ENCODE peak calls at places on chromosome 11, in five cellular contexts. F is mammary epithelial cell, E is brain microvascular endothelial cell, K is epithelial cell of proximal tubule, W is AG09319. Y is an unnamed sample.
A peak's percentile ranks its signal among the peaks of the same experiment; 100 is the strongest.

GRCh38 chr11:3667149-3668035 is 3.8 kb downstream of the CHRNA10 start:
- DNase-seq in F (no peak), E (no peak), K (no peak), W (no peak), Y (no peak)

GRCh38 chr11:72221386-72221785 is 3.2 kb upstream of the INPPL1 start:
- DNase-seq in F (no peak), E (no peak), K (no peak), W (no peak), Y (peak; percentile 76)

GRCh38 chr11:31797227-31798056 is 13.7 kb downstream of the PAX6 start:
- DNase-seq in F (no peak), E (no peak), K (no peak), W (no peak), Y (no peak)

GRCh38 chr11:118295199-118295598 is 9.3 kb upstream of the CD3E start:
- DNase-seq in F (no peak), E (no peak), K (no peak), W (no peak), Y (no peak)

GRCh38 chr11:20050551-20051333 is 109.5 kb downstream of the DBX1 start:
- DNase-seq in F (peak; percentile 91), E (no peak), K (no peak), W (no peak), Y (no peak)

GRCh38 chr11:20621679-20622078 is 22.3 kb downstream of the SLC6A5 start:
- DNase-seq in F (no peak), E (no peak), K (no peak), W (no peak), Y (no peak)

GRCh38 chr11:34192481-34193401 is 87.3 kb downstream of the NAT10 start:
- DNase-seq in F (peak; percentile 98), E (peak; percentile 85), K (no peak), W (peak; percentile 90), Y (no peak)

GRCh38 chr11:134662629-134663360 is 250.8 kb upstream of the B3GAT1 start:
- DNase-seq in F (no peak), E (no peak), K (no peak), W (no peak), Y (no peak)

GRCh38 chr11:43327987-43328386 is 16.2 kb downstream of the API5 start:
- DNase-seq in F (peak; percentile 79), E (peak; percentile 100), K (peak; percentile 32), W (peak; percentile 30), Y (no peak)

GRCh38 chr11:2927851-2928604 is 1.2 kb downstream of the PHLDA2 start:
- DNase-seq in F (peak; percentile 48), E (no peak), K (no peak), W (no peak), Y (no peak)

DNA sequence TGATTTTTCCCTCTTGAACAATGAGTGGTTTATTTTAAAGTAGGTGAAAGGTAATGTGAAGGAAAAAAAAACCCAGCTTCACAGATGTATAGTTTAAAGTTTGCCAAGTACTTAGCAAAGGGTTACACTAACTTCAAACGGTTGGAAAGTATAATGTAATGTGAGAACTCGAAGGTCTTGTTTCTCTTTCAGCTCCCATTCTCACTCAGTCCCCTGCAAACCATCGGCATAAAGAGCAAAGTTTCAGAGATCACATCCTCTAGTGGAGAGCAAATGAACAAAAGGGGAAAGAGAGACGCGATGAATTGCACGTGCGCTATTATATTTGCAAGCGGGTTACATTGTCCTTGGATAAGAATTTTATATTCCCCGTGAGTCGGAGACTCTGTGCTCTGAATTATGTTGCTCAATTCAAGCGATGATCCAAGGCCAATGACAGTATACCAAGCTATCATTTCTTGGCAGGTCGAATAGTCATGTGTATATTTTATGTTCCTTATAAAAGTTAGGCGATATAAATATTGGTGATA is 37.6 kb upstream of the BIRC3 start:
- DNase-seq in F (peak; percentile 41), E (peak; percentile 7), K (no peak), W (peak; percentile 42), Y (no peak)
- TF ChIP-seq CTCF in F (peak; percentile 31), E (peak; percentile 48), K (peak; percentile 28), W (peak; percentile 54), Y (no peak)

GRCh38 chr11:119863811-119864601 is 135.0 kb upstream of the NECTIN1 start:
- DNase-seq in F (no peak), E (no peak), K (no peak), W (no peak), Y (no peak)

GRCh38 chr11:119863236-119863635 is 134.2 kb upstream of the NECTIN1 start:
- DNase-seq in F (no peak), E (no peak), K (no peak), W (no peak), Y (no peak)

GRCh38 chr11:119860561-119861094 is 131.6 kb upstream of the NECTIN1 start:
- DNase-seq in F (peak; percentile 77), E (no peak), K (no peak), W (no peak), Y (no peak)

GRCh38 chr11:119859684-119860083 is 130.7 kb upstream of the NECTIN1 start:
- DNase-seq in F (no peak), E (no peak), K (no peak), W (no peak), Y (no peak)

GRCh38 chr11:119861160-119861559 is 132.2 kb upstream of the NECTIN1 start:
- DNase-seq in F (peak; percentile 55), E (no peak), K (no peak), W (no peak), Y (no peak)
- TF ChIP-seq CTCF in F (peak; percentile 55), E (no peak), K (no peak), W (no peak), Y (no peak)

DNA sequence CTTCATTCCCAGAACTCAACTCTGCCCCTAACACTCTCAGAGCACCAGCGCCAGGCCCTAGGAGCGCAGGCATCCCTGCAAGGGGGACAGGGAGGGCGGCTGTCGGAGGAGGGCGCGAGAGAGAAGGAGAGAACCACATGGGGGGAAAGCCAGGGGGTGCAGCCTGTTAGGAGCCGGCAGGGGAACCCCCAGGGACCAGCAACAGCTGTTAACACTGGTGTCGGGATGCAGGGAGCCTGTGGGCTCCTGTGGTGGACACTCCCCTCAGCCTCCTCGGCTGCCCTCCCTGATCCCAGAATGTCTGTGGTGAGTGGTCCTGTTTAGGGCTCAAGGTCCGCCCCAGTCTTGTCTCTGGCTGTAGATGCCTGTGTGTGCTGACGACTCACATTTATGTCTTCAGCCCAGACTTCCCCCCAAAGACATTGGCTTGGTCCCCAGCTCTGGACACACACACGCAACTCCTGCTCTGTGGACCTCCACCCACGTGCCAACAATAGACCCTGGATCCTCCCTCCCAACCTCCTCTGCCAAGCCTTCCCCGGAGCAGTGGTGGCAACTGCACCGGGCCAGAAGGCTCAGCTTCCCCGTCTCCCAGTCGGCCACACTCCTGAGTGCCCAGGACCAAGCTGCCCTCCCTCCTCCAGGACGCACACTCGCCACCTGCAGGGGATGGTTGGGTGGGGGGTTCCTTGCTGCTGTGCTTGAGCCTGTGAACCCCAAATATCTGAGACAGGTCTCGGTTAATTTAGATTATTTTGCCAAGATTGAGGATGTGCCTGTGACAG is 817 bp upstream of the IFITM5 start:
- DNase-seq in F (no peak), E (no peak), K (no peak), W (no peak), Y (no peak)
- TF ChIP-seq CTCF in F (no peak), E (peak; percentile 35), K (peak; percentile 14), W (peak; percentile 18), Y (no peak)

GRCh38 chr11:82174610-82175009 is 559.1 kb downstream of the FAM181B start:
- DNase-seq in F (no peak), E (peak; percentile 0), K (no peak), W (no peak), Y (no peak)
- TF ChIP-seq CTCF in F (peak; percentile 23), E (peak; percentile 34), K (peak; percentile 40), W (no peak), Y (peak; percentile 12)

GRCh38 chr11:130666781-130667251 is 218.4 kb downstream of the ADAMTS15 start:
- DNase-seq in F (no peak), E (no peak), K (no peak), W (no peak), Y (no peak)
- TF ChIP-seq CTCF in F (no peak), E (peak; percentile 22), K (peak; percentile 27), W (peak; percentile 9), Y (no peak)

DNA sequence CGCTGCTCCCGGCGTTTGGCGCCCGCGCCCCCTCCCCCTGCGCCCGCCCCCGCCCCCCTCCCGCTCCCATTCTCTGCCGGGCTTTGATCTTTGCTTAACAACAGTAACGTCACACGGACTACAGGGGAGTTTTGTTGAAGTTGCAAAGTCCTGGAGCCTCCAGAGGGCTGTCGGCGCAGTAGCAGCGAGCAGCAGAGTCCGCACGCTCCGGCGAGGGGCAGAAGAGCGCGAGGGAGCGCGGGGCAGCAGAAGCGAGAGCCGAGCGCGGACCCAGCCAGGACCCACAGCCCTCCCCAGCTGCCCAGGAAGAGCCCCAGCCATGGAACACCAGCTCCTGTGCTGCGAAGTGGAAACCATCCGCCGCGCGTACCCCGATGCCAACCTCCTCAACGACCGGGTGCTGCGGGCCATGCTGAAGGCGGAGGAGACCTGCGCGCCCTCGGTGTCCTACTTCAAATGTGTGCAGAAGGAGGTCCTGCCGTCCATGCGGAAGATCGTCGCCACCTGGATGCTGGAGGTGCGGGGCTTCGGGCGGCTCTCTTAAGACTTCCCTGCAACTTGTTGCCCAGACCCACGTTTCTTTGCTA is at the start of gene CCND1:
- DNase-seq in F (peak; percentile 85), E (peak; percentile 90), K (peak; percentile 59), W (peak; percentile 77), Y (no peak)
- TF ChIP-seq CTCF in F (peak; percentile 53), E (peak; percentile 52), K (peak; percentile 31), W (peak; percentile 27), Y (no peak)

DNA sequence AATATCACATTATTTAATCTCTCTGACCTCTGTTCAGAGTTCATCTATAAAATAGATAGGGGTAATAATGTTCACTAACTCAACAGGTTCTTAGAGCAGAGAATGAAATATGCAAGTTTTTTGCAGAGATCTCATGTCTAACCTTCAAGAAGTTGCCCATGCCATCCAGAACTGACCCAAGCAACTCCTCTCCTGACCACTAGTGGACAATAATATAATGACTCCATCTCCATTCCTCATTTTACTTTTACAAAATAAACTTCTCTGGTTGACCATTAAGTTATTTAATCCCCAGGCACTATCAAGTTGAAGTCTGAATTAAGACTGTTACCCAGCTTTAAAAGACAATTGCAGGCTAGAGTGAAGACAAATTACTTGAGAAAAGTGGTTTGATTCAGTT is 382.6 kb downstream of the KCNA4 start:
- DNase-seq in F (no peak), E (no peak), K (no peak), W (no peak), Y (no peak)
- TF ChIP-seq CTCF in F (peak; percentile 46), E (peak; percentile 58), K (peak; percentile 63), W (no peak), Y (no peak)

DNA sequence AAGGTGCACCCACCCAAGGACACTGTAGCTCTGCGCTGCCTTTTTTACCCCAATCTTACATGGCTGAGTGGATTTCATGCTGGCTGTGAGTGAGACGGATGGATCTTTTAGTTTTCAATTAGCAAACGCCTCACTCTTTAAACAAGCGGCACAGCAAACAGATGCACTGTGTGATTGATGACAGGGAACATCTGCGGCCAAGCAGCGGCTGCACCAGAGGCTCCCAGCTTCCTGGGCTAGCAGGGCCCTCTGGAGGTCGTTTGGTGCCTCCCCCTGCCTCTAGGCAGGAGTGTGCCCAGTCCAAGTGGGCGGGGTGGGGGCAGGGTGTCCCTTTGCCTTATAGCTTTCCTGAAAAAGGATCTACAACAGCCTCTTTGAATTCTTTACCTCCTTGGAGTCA is 2.1 kb upstream of the DRD2 start:
- DNase-seq in F (no peak), E (no peak), K (no peak), W (no peak), Y (no peak)
- TF ChIP-seq CTCF in F (no peak), E (peak; percentile 35), K (no peak), W (no peak), Y (no peak)